ENCODE peak calls at places on chromosomes 13 and 19, in seven cellular contexts. S is IMR-90, V is neuronal stem cell, Z is H1, F is mesendoderm, R is H9, I is trophoblast cell. X is an unnamed sample.

GRCh38 chr19:6767357-6768235 is at the start of gene SH2D3A:
- DNase-seq in F (peak; percentile 98), I (peak; percentile 95), Z (peak; percentile 96), V (peak; percentile 57), R (peak; percentile 98), S (peak; percentile 15), X (peak; percentile 19)

GRCh38 chr13:70623260-70623659 is 515.0 kb upstream of the KLHL1 start:
- DNase-seq in I (no peak), Z (no peak), V (no peak), R (no peak), F (no peak), S (peak; percentile 0), X (peak; percentile 18)

GRCh38 chr13:75507027-75508001 is 25.3 kb upstream of the TBC1D4 start:
- DNase-seq in V (no peak), S (no peak), F (no peak), R (no peak), Z (no peak), I (no peak), X (no peak)

GRCh38 chr13:99191336-99191899 is 9.2 kb upstream of the UBAC2 start:
- DNase-seq in V (no peak), R (no peak), I (no peak), Z (no peak), S (no peak), F (no peak), X (no peak)

GRCh38 chr19:588093-588742 is 1.5 kb upstream of the HCN2 start:
- DNase-seq in Z (peak; percentile 61), I (peak; percentile 59), R (peak; percentile 92), V (peak; percentile 49), S (peak; percentile 72), F (peak; percentile 90), X (peak; percentile 81)

GRCh38 chr13:42815686-42816085 is 34.3 kb downstream of the FAM216B start:
- DNase-seq in V (no peak), R (no peak), F (no peak), Z (no peak), S (peak; percentile 31), I (no peak), X (no peak)

GRCh38 chr13:74114202-74114601 is 20.0 kb downstream of the KLF12 start:
- DNase-seq in I (no peak), R (no peak), Z (no peak), F (no peak), V (no peak), S (peak; percentile 62), X (no peak)

GRCh38 chr19:56015756-56016155 is 29.2 kb downstream of the NLRP5 start:
- DNase-seq in V (no peak), F (no peak), I (no peak), R (no peak), Z (no peak), S (no peak), X (no peak)

GRCh38 chr19:8333771-8334457 is 9.1 kb downstream of the KANK3 start:
- DNase-seq in R (peak; percentile 66), I (no peak), F (no peak), V (no peak), Z (no peak), S (no peak), X (no peak)

GRCh38 chr13:43830481-43830873 is 43.7 kb upstream of the ENOX1 start:
- DNase-seq in S (peak; percentile 79), V (no peak), R (no peak), I (peak; percentile 71), Z (no peak), F (no peak), X (peak; percentile 62)

GRCh38 chr13:62320129-62320724 is 904.6 kb upstream of the PCDH20 start:
- DNase-seq in V (peak; percentile 35), S (peak; percentile 75), I (no peak), F (peak; percentile 68), Z (no peak), R (no peak), X (peak; percentile 71)

GRCh38 chr19:43675269-43675879 is 5.4 kb upstream of the PLAUR start:
- DNase-seq in F (no peak), I (no peak), V (no peak), Z (no peak), R (no peak), S (peak; percentile 78), X (peak; percentile 19)

GRCh38 chr19:50377051-50377441 is 789 bp downstream of the NR1H2 start:
- DNase-seq in R (no peak), F (peak; percentile 74), Z (no peak), S (no peak), I (no peak), V (no peak), X (peak; percentile 17)

GRCh38 chr13:28412981-28413380 is 81.9 kb downstream of the FLT1 start:
- DNase-seq in S (no peak), V (no peak), I (no peak), Z (no peak), R (no peak), F (no peak), X (no peak)

GRCh38 chr13:21576424-21576823 is 27.5 kb downstream of the MICU2 start:
- DNase-seq in Z (no peak), I (no peak), R (no peak), F (peak; percentile 23), S (peak; percentile 33), V (no peak), X (peak; percentile 11)

GRCh38 chr19:13884726-13885591 is 8.0 kb downstream of the NANOS3 start:
- DNase-seq in S (no peak), F (no peak), I (no peak), V (no peak), R (no peak), Z (no peak), X (no peak)

GRCh38 chr19:45955905-45956608 is 17.6 kb downstream of the NOVA2 start:
- DNase-seq in S (peak; percentile 7), V (no peak), F (peak; percentile 42), Z (no peak), R (no peak), I (no peak), X (no peak)

GRCh38 chr19:55451522-55452380 is 8.7 kb upstream of the SHISA7 start:
- DNase-seq in S (no peak), I (no peak), F (no peak), R (no peak), Z (no peak), V (no peak), X (no peak)

GRCh38 chr13:99931462-99931861 is 40.1 kb downstream of the ZIC5 start:
- DNase-seq in S (no peak), Z (no peak), R (no peak), F (no peak), I (no peak), V (no peak), X (no peak)

GRCh38 chr19:51139299-51140018 is 2.6 kb upstream of the SIGLEC7 start:
- DNase-seq in I (no peak), V (no peak), F (no peak), Z (no peak), R (no peak), S (no peak), X (no peak)

GRCh38 chr19:13023666-13024065 is 28.4 kb downstream of the NFIX start:
- DNase-seq in S (no peak), F (no peak), I (no peak), Z (no peak), V (no peak), R (no peak), X (no peak)

GRCh38 chr19:39401549-39402416 is 4.9 kb upstream of the ZFP36 start:
- DNase-seq in Z (no peak), S (peak; percentile 89), R (no peak), I (peak; percentile 83), F (peak; percentile 70), V (no peak), X (peak; percentile 94)

GRCh38 chr13:50453238-50453637 is 390.3 kb downstream of the DLEU7 start:
- DNase-seq in I (no peak), V (no peak), F (no peak), S (peak; percentile 5), R (no peak), Z (no peak), X (no peak)

GRCh38 chr19:6489278-6490061 is 7.9 kb upstream of the DENND1C start:
- DNase-seq in Z (no peak), V (no peak), F (no peak), R (no peak), S (no peak), I (no peak), X (no peak)

DNA sequence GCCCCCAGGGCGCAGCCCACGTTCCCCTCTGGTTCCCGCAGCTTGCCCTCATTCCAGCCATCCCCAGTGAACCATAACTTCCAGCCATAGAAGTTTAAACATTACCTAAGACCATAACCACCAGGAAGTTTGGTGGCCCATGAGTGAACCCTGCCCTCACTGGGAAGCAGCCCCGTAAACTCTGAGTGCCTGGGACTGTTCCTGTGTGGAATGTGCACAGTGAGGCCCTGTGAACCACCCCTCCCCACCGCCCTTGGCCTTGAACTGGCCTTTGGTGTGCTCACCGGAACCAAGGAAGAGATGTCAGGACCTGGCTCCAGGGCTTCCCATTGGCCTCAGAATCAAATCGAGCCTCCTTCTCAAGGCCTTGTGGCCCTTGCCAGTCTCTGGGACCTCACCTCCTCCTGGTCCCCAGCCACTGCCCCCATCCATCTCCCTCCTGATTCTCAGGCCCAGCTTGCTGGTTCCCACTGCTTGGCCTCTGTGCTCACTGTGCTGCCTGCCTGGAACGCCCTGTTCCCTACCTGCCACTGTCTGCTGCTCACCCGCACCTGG is 46.5 kb downstream of the DNM2 start:
- DNase-seq in I (no peak), R (no peak), F (no peak), V (no peak), Z (no peak), S (no peak), X (no peak)
- H3K4me1 ChIP-seq in I (peaks cover 9% of the 10 kb centered on the region), R (no peaks in the 10 kb centered on the region), F (peaks cover 5% of the 10 kb centered on the region), V (no peaks in the 10 kb centered on the region), Z (peaks cover 10% of the 10 kb centered on the region), S (peaks cover 10% of the 10 kb centered on the region), X (peaks cover 82% of the 10 kb centered on the region)

GRCh38 chr13:23753523-23753922 is 135.7 kb downstream of the MIPEP start:
- DNase-seq in F (peak; percentile 47), V (no peak), S (peak; percentile 68), R (no peak), Z (no peak), I (no peak), X (peak; percentile 62)
- H3K27ac ChIP-seq in F (no peak overlapping the region), V (no peak overlapping the region), S (peak overlapping the region; percentile 99), R (no peak overlapping the region), Z (no peak overlapping the region), I (no peak overlapping the region), X (peak overlapping the region; percentile 35)

DNA sequence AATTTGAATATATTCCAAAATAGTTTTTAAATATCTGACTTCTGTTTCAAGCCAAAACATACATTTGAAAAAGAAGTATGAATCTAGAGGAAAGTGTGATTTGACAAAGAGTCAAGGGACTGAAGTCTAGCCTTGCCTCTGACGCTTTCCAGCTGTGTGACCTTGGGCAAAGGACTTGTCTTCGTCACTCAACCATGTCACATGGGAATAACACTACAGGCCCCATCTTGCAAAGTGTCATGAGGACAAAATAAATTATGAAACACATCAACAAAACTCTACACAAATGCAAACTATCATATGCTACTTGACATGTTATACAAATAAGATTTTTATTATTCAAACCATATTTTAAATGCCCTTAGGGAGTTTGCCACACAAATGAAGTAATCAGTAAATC is 73.0 kb downstream of the CYSLTR2 start:
- DNase-seq in F (no peak), Z (no peak), R (no peak), S (no peak), I (no peak), V (no peak), X (peak; percentile 81)
- H3K23ac ChIP-seq in F (no peak overlapping the region), Z (no peak overlapping the region), R (no peak overlapping the region), S (no peak overlapping the region), I (no peak overlapping the region), V (no peak overlapping the region), X (no peak overlapping the region)

DNA sequence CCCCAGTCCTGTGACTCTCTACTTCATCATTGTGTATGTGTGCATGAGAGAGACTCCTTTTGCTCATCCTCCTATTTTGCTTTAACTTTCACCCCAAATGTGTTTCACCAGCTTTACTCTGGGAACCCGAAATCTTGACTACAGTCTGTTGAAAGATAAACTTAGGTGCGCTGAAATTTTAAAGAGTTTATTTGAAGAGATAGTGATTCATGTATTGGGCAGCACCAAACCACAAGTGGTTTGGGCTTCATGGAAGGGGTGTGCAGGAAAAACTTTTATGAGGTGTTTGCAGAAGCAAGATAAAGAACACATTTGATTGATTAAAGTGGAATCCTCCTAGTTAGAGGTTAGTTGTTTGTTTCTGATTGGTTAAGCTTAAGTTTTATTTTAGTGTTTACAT is 50.8 kb upstream of the RFC3 start:
- DNase-seq in F (no peak), Z (no peak), I (no peak), R (no peak), S (no peak), V (no peak), X (no peak)
- H3K4me1 ChIP-seq in F (no peaks in the 10 kb centered on the region), Z (no peaks in the 10 kb centered on the region), I (no peaks in the 10 kb centered on the region), R (no peaks in the 10 kb centered on the region), S (no peaks in the 10 kb centered on the region), V (no peaks in the 10 kb centered on the region), X (no peaks in the 10 kb centered on the region)

X was measured in mesenchymal stem cell.